ENCODE peak calls at places on chromosomes 13 and 19, in six cellular contexts. Z is stomach; A is T-cell; M is CD4-positive, alpha-beta memory T cell; V is SJSA1; N is left lung. Y is an unnamed sample.

GRCh38 chr19:35509018-35509652 is 4.3 kb downstream of the DMKN start:
- DNase-seq in V (no peak), Z (peak; percentile 71), A (peak; percentile 43), M (peak; percentile 31), N (peak; percentile 90), Y (no peak)

GRCh38 chr13:32669030-32669646 is 82.9 kb downstream of the PDS5B start:
- DNase-seq in Z (no peak), V (peak; percentile 34), M (peak; percentile 35), A (no peak), N (no peak), Y (peak; percentile 71)

GRCh38 chr13:106291006-106291405 is 244.5 kb downstream of the EFNB2 start:
- DNase-seq in Z (no peak), N (no peak), V (peak; percentile 37), A (no peak), M (no peak), Y (no peak)

GRCh38 chr13:113969311-113969972 is 4.4 kb downstream of the C13orf46 start:
- DNase-seq in A (no peak), Z (no peak), N (peak; percentile 57), V (no peak), M (no peak), Y (no peak)

GRCh38 chr19:13024958-13025653 is 29.8 kb downstream of the NFIX start:
- DNase-seq in N (peak; percentile 82), M (no peak), A (no peak), V (no peak), Z (no peak), Y (no peak)

GRCh38 chr13:50693755-50694154 is 149.7 kb downstream of the DLEU7 start:
- DNase-seq in Z (peak; percentile 33), V (peak; percentile 23), N (peak; percentile 47), M (no peak), A (no peak), Y (no peak)

GRCh38 chr19:38004505-38005223 is 97.7 kb downstream of the SIPA1L3 start:
- DNase-seq in V (peak; percentile 94), A (no peak), M (no peak), Z (peak; percentile 55), N (no peak), Y (peak; percentile 38)

GRCh38 chr19:55270172-55270942 is 9.6 kb downstream of the HSPBP1 start:
- DNase-seq in N (peak; percentile 50), A (no peak), Z (no peak), M (no peak), V (no peak), Y (no peak)

GRCh38 chr13:39603424-39603947 is 493 bp upstream of the LHFPL6 start:
- DNase-seq in M (no peak), A (no peak), V (peak; percentile 55), N (no peak), Z (no peak), Y (no peak)

GRCh38 chr13:39417643-39418042 is 185.3 kb downstream of the LHFPL6 start:
- DNase-seq in N (no peak), M (no peak), Z (no peak), V (peak; percentile 73), A (no peak), Y (no peak)

GRCh38 chr13:72960114-72960513 is 98.7 kb upstream of the KLF5 start:
- DNase-seq in M (no peak), Z (no peak), A (no peak), N (no peak), V (no peak), Y (no peak)

GRCh38 chr13:27704681-27705080 is 83.0 kb downstream of the POLR1D start:
- DNase-seq in M (peak; percentile 8), A (no peak), V (no peak), N (no peak), Z (no peak), Y (no peak)

GRCh38 chr13:114244637-114245036 is 9.9 kb downstream of the CDC16 start:
- DNase-seq in M (no peak), V (no peak), A (no peak), Z (no peak), N (no peak), Y (no peak)

GRCh38 chr19:472005-472858 is 11.4 kb upstream of the SHC2 start:
- DNase-seq in A (no peak), V (no peak), N (peak; percentile 51), Z (no peak), M (no peak), Y (no peak)

GRCh38 chr13:78601124-78601885 is 2.0 kb downstream of the POU4F1 start:
- DNase-seq in N (peak; percentile 75), A (no peak), Z (no peak), V (no peak), M (no peak), Y (no peak)